ENCODE peak calls at places on chromosomes 5 and 9, in four cellular contexts. L is neural progenitor cell, C is mammary epithelial cell, Y is H9. Z is an unnamed sample. For H3K9me3, the result is how much of the 10 kb centered on the place peaks cover.

GRCh38 chr5:81235287-81236072 is 2.4 kb downstream of the CKMT2 start:
- DNase-seq in L (no peak), C (no peak), Y (no peak), Z (no peak)

GRCh38 chr5:138438724-138439536 is at the start of gene REEP2:
- DNase-seq in L (peak), C (peak), Y (peak), Z (no peak)

GRCh38 chr9:94896512-94896911 is 170.0 kb downstream of the AOPEP start:
- DNase-seq in L (no peak), C (no peak), Y (no peak), Z (no peak)

GRCh38 chr5:179549973-179550510 is 312 bp upstream of the RUFY1 start:
- DNase-seq in L (no peak), C (no peak), Y (no peak), Z (no peak)

GRCh38 chr5:78984020-78984610 is 995 bp downstream of the ARSB start:
- DNase-seq in L (peak), C (no peak), Y (peak), Z (no peak)

GRCh38 chr5:56822961-56823360 is 7.6 kb downstream of the MAP3K1 start:
- DNase-seq in L (no peak), C (no peak), Y (no peak), Z (no peak)

GRCh38 chr5:127028822-127029457 is 1.4 kb downstream of the MARCHF3 start:
- DNase-seq in L (no peak), C (no peak), Y (no peak), Z (no peak)

GRCh38 chr5:154690488-154690887 is 64.7 kb upstream of the LARP1 start:
- DNase-seq in L (no peak), C (no peak), Y (peak), Z (no peak)

GRCh38 chr9:93264338-93265125 is 80.6 kb downstream of the WNK2 start:
- DNase-seq in L (no peak), C (no peak), Y (no peak), Z (no peak)

GRCh38 chr5:169637856-169638190 is 748 bp downstream of the DOCK2 start:
- DNase-seq in L (no peak), C (no peak), Y (no peak), Z (no peak)

GRCh38 chr9:93270976-93271375 is 87.0 kb downstream of the WNK2 start:
- DNase-seq in L (no peak), C (peak), Y (no peak), Z (no peak)

GRCh38 chr9:92716557-92716956 is 46.6 kb upstream of the IPPK start:
- DNase-seq in L (peak), C (peak), Y (peak), Z (no peak)

GRCh38 chr9:75960561-75960960 is 70.1 kb downstream of the PCSK5 start:
- DNase-seq in L (no peak), C (no peak), Y (no peak), Z (no peak)

GRCh38 chr5:163564321-163564924 is 59.0 kb downstream of the MAT2B start:
- DNase-seq in L (peak), C (peak), Y (peak), Z (peak)

GRCh38 chr5:44336708-44337107 is 52.5 kb downstream of the FGF10 start:
- DNase-seq in L (no peak), C (no peak), Y (no peak), Z (no peak)

GRCh38 chr9:98222885-98223640 is 30.6 kb upstream of the CORO2A start:
- DNase-seq in L (no peak), C (peak), Y (no peak), Z (peak)

GRCh38 chr5:37249820-37250175 is 622 bp upstream of the CPLANE1 start:
- DNase-seq in L (no peak), C (no peak), Y (no peak), Z (no peak)

GRCh38 chr9:125513634-125514413 is 193.2 kb downstream of the MAPKAP1 start:
- DNase-seq in L (peak), C (peak), Y (no peak), Z (no peak)

GRCh38 chr9:33408087-33408486 is 5.7 kb upstream of the AQP7 start:
- DNase-seq in L (no peak), C (peak), Y (no peak), Z (no peak)

GRCh38 chr9:5879419-5880181 is 11.1 kb upstream of the MLANA start:
- DNase-seq in L (peak), C (peak), Y (no peak), Z (peak)

GRCh38 chr9:132023409-132024180 is 56.1 kb downstream of the MED27 start:
- DNase-seq in L (no peak), C (no peak), Y (no peak), Z (no peak)

GRCh38 chr5:81778642-81779041 is 27.7 kb upstream of the SSBP2 start:
- DNase-seq in L (no peak), C (no peak), Y (no peak), Z (no peak)

GRCh38 chr5:143682788-143683419 is 129.1 kb upstream of the HMHB1 start:
- DNase-seq in L (no peak), C (no peak), Y (no peak), Z (no peak)

GRCh38 chr9:76756273-76756650 is 8.0 kb upstream of the PCA3 start:
- DNase-seq in L (peak), C (peak), Y (peak), Z (no peak)

GRCh38 chr5:55062039-55062779 is 38.2 kb downstream of the GZMK start:
- DNase-seq in L (no peak), C (no peak), Y (no peak), Z (no peak)

GRCh38 chr5:91176288-91177016 is 206.7 kb downstream of the ARRDC3 start:
- DNase-seq in L (no peak), C (no peak), Y (no peak), Z (no peak)

GRCh38 chr5:91266184-91266705 is 116.9 kb downstream of the ARRDC3 start:
- DNase-seq in L (no peak), C (peak), Y (no peak), Z (no peak)

DNA sequence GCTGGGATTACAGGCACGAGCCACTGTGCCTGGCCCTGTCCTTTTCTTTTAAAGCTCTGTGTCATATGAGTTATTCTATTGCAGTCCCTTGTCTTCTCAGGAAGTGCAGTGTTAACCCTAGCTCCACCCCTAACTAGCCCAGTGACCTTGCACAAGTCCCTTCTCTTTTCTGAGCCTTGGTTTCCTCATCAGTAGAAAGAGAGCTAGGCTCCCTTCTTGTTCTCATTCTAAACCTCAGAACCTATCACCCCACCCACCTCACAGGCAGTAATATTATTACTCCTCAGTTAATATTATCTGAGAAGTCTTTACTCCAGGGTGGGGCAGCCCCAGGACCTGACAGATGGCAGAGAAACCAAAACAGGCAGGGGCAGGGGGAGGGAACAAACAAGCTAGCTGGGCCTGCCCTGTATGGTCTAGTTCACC is 7.2 kb downstream of the CYFIP2 start:
- DNase-seq in L (no peak), C (no peak), Y (no peak), Z (no peak)
- H3K9ac ChIP-seq in L (no peak), C (no peak), Y (no peak), Z (no peak)

GRCh38 chr9:111561165-111561719 is 36.3 kb downstream of the ZNF483 start:
- DNase-seq in L (no peak), C (no peak), Y (no peak), Z (no peak)
- H3K9me3 ChIP-seq in L (under half), C (under half), Y (under half), Z (under half)

GRCh38 chr9:22131817-22132216 is 122.7 kb upstream of the CDKN2B start:
- DNase-seq in L (no peak), C (no peak), Y (no peak), Z (no peak)

GRCh38 chr9:22134390-22134789 is 125.3 kb upstream of the CDKN2B start:
- DNase-seq in L (no peak), C (peak), Y (no peak), Z (no peak)

GRCh38 chr9:22139261-22139660 is 130.2 kb upstream of the CDKN2B start:
- DNase-seq in L (no peak), C (no peak), Y (no peak), Z (no peak)

GRCh38 chr9:22141906-22142305 is 132.8 kb upstream of the CDKN2B start:
- DNase-seq in L (peak), C (peak), Y (no peak), Z (no peak)

DNA sequence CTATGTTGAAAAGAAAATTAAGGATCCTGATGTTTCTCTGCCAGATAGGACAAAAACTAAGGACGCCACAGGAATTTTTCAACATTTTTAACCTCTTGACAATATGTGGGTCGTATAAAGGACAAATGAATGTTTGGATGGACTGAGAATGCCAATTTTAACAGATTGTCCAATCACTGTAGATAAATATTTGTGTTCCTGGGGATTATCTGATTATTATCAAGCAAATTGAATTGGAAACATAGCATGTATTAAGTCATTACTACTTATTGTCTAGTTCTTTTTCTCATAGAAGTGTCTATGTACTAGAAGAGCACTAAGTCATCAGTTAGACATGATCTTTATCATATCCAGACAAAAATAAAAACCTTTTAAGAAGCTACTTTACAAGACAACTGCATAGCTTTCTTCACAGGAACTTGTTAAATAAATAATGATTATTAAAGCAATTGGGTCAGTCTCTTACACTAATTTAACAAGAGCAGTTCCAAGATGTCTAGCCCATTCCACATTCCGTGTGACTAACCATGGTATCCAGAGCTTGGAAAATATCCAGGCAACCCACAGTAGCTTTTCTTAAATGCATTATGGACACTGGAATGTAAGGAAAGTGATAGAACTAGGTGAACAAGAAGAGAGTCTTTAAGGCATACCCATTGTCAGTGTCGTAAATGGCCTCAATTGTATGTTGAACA is 127.5 kb upstream of the CDKN2B start:
- DNase-seq in L (no peak), C (peak), Y (no peak), Z (peak)
- H3K9ac ChIP-seq in L (no peak), C (no peak), Y (no peak), Z (no peak)

DNA sequence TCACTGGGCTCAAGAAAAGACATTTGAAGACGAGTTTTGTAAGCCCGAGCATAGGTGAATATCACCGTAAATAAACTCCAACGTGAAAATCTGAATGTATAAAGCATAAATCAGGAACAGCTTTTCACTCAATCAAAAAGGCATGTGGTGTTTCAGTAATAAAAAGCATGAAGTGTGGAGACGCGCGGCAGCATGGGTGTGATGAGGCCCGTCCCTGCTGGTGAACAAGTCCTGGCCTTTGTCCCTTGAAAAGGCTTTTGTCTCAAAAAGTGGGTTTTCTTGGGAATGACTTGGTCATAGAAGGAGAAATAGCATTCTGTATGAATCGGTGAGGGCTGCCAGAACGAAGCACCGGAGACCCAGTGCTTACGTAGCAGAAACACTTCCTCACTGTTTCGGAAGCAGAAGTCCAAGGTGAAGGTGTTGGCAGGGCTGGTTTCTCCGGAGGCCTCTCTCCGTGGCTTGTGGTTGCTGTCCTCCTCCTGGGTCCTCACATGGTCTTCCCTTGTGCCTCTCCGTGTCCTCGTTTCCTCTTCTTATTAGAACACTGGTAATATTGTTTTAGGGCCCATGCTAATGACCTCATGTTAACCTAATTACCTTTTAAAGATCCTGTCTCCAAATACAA is 24.9 kb downstream of the ROPN1L start:
- DNase-seq in L (no peak), C (no peak), Y (no peak), Z (no peak)
- H3K9me3 ChIP-seq in L (under half), C (under half), Y (under half), Z (under half)

GRCh38 chr5:88190106-88190834 is 78.4 kb downstream of the TMEM161B start:
- DNase-seq in L (peak), C (no peak), Y (peak), Z (no peak)
- H3K9ac ChIP-seq in L (no peak), C (no peak), Y (no peak), Z (no peak)

GRCh38 chr5:2560435-2560834 is 191.0 kb downstream of the IRX2 start:
- DNase-seq in L (no peak), C (no peak), Y (no peak), Z (no peak)

GRCh38 chr5:2562036-2562435 is 189.4 kb downstream of the IRX2 start:
- DNase-seq in L (no peak), C (no peak), Y (no peak), Z (no peak)

GRCh38 chr5:2556375-2556966 is 195.0 kb downstream of the IRX2 start:
- DNase-seq in L (no peak), C (no peak), Y (no peak), Z (no peak)

GRCh38 chr5:2553611-2554010 is 197.9 kb downstream of the IRX2 start:
- DNase-seq in L (no peak), C (no peak), Y (no peak), Z (no peak)

DNA sequence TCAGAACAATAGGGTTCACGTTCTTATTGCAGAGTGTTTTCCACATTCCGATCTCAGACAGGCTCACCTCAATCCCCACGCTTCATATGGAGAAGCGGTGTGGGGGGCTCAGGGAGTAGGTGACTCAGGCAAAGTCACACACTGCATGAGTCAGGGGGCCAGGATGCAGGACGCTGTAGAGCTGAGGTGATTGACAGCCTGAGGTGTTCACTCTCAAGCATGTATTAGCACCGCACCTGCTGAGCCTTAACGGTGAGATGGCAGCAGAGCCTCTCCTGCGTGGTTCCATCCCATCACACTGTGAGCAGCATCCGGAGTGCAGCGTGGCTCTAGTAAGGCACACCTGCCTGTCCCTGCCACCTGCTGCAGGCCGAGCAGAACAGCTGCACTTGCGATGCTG is 194.0 kb downstream of the IRX2 start:
- DNase-seq in L (no peak), C (no peak), Y (no peak), Z (no peak)
- H3K9me3 ChIP-seq in L (under half), C (under half), Y (under half), Z (under half)

GRCh38 chr5:150271923-150272322 is 17.6 kb downstream of the CAMK2A start:
- DNase-seq in L (no peak), C (no peak), Y (no peak), Z (no peak)

GRCh38 chr5:150278046-150278760 is 11.4 kb downstream of the CAMK2A start:
- DNase-seq in L (no peak), C (no peak), Y (no peak), Z (no peak)

GRCh38 chr5:150277043-150277442 is 12.5 kb downstream of the CAMK2A start:
- DNase-seq in L (no peak), C (no peak), Y (no peak), Z (no peak)

GRCh38 chr5:150272531-150272930 is 17.0 kb downstream of the CAMK2A start:
- DNase-seq in L (peak), C (peak), Y (peak), Z (no peak)

GRCh38 chr5:150274811-150275210 is 14.8 kb downstream of the CAMK2A start:
- DNase-seq in L (no peak), C (no peak), Y (no peak), Z (no peak)
- H3K9ac ChIP-seq in L (no peak), C (no peak), Y (no peak), Z (no peak)

GRCh38 chr9:88398016-88398415 is 9.8 kb downstream of the SPIN1 start:
- DNase-seq in L (no peak), C (no peak), Y (no peak), Z (no peak)
- H3K9me3 ChIP-seq in L (under half), C (under half), Y (under half), Z (under half)

GRCh38 chr9:81620009-81620405 is 69.3 kb downstream of the TLE1 start:
- DNase-seq in L (no peak), C (no peak), Y (no peak), Z (no peak)
- H3K9ac ChIP-seq in L (no peak), C (no peak), Y (no peak), Z (no peak)

GRCh38 chr5:4781312-4781711 is 358.8 kb upstream of the ADAMTS16 start:
- DNase-seq in L (no peak), C (no peak), Y (no peak), Z (no peak)
- H3K9me3 ChIP-seq in L (under half), C (under half), Y (under half), Z (under half)

Z was measured in keratinocyte.